ENCODE peak calls at places on chromosomes 4 and X, in six cellular contexts. C is A549, N is heart left ventricle, D is tibial nerve, E is K562, X is stomach. K is an unnamed sample.
A peak's percentile ranks its signal among the peaks of the same experiment; 100 is the strongest.

GRCh38 chrX:475926-476723 is 89.4 kb upstream of the PPP2R3B start:
- DNase-seq in C (no peak), N (no peak), D (no peak), E (no peak), X (no peak), K (no peak)

GRCh38 chr4:140233811-140234696 is 80.1 kb upstream of the MAML3 start:
- DNase-seq in C (no peak), N (no peak), D (no peak), E (no peak), X (no peak), K (peak; percentile 50)

GRCh38 chrX:10457092-10457491 is 163.3 kb downstream of the MID1 start:
- DNase-seq in C (no peak), N (peak; percentile 6), D (no peak), E (no peak), X (no peak), K (no peak)

GRCh38 chr4:57100979-57101629 is 9.1 kb downstream of the IGFBP7 start:
- DNase-seq in C (peak; percentile 72), N (no peak), D (no peak), E (no peak), X (no peak), K (no peak)

GRCh38 chr4:57075353-57075752 is 34.8 kb downstream of the IGFBP7 start:
- DNase-seq in C (no peak), N (no peak), D (no peak), E (no peak), X (no peak), K (no peak)

GRCh38 chr4:180028682-180029081 is 2214.5 kb upstream of the TENM3 start:
- DNase-seq in C (peak; percentile 53), N (no peak), D (no peak), E (no peak), X (no peak), K (no peak)

GRCh38 chr4:95362906-95363578 is 185.7 kb downstream of the UNC5C start:
- DNase-seq in C (peak; percentile 18), N (no peak), D (no peak), E (peak; percentile 9), X (no peak), K (peak; percentile 50)

GRCh38 chr4:157983300-157983699 is 189.5 kb downstream of the GASK1B start:
- DNase-seq in C (no peak), N (no peak), D (no peak), E (no peak), X (no peak), K (no peak)

GRCh38 chrX:40949071-40949470 is 136.2 kb upstream of the USP9X start:
- DNase-seq in C (no peak), N (no peak), D (no peak), E (no peak), X (no peak), K (no peak)

GRCh38 chrX:40950546-40950945 is 134.7 kb upstream of the USP9X start:
- DNase-seq in C (no peak), N (no peak), D (no peak), E (no peak), X (no peak), K (no peak)

GRCh38 chrX:40952855-40953254 is 132.4 kb upstream of the USP9X start:
- DNase-seq in C (no peak), N (no peak), D (no peak), E (no peak), X (no peak), K (no peak)

GRCh38 chrX:40953369-40953768 is 131.9 kb upstream of the USP9X start:
- DNase-seq in C (no peak), N (no peak), D (no peak), E (no peak), X (no peak), K (no peak)
- H3K4me3 ChIP-seq in C (no peak overlapping the region), N (no peak overlapping the region), D (no peak overlapping the region), E (no peak overlapping the region), X (no peak overlapping the region), K (no peak overlapping the region)

GRCh38 chrX:139828037-139828436 is 104.8 kb downstream of the ATP11C start:
- DNase-seq in C (peak; percentile 2), N (no peak), D (no peak), E (no peak), X (no peak), K (no peak)

GRCh38 chrX:139820358-139820984 is 112.4 kb downstream of the ATP11C start:
- DNase-seq in C (no peak), N (no peak), D (no peak), E (no peak), X (no peak), K (no peak)

GRCh38 chrX:139826065-139827044 is 106.5 kb downstream of the ATP11C start:
- DNase-seq in C (no peak), N (no peak), D (peak; percentile 7), E (no peak), X (no peak), K (no peak)

GRCh38 chrX:139825618-139826017 is 107.2 kb downstream of the ATP11C start:
- DNase-seq in C (no peak), N (no peak), D (no peak), E (no peak), X (no peak), K (no peak)

DNA sequence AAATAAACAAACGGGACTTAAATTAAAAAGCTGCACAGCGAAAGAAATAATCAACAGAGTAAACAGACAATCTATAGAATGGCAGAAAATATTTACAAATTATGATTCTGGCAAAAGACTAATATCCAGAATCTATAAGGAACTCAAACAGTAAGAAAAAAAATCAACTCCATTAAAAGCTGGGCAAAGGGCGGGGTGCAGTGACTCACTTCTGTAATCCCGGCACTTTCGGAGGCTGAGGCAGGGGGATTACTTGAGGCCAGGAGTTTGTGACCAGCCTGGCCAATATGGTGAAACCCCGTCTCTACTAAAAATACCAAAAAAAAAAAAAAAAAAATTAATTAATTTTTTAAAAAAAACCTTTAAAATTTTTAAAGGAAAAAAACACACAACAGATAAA is 109.0 kb downstream of the ATP11C start:
- DNase-seq in C (peak; percentile 27), N (no peak), D (no peak), E (no peak), X (no peak), K (no peak)
- TF ChIP-seq POLR2A in C (no peak), N (no peak), D (no peak), E (no peak), X (no peak), K (no peak)

GRCh38 chrX:40168183-40169015 is 70.6 kb upstream of the BCOR start:
- DNase-seq in C (no peak), N (no peak), D (no peak), E (no peak), X (no peak), K (peak; percentile 19)
- H3K4me3 ChIP-seq in C (no peak overlapping the region), N (peak overlapping the region; percentile 5), D (peak overlapping the region; percentile 19), E (peak overlapping the region; percentile 18), X (peak overlapping the region; percentile 39), K (peak overlapping the region; percentile 11)

GRCh38 chrX:148649145-148649645 is 148.8 kb downstream of the AFF2 start:
- DNase-seq in C (no peak), N (no peak), D (no peak), E (no peak), X (no peak), K (no peak)

DNA sequence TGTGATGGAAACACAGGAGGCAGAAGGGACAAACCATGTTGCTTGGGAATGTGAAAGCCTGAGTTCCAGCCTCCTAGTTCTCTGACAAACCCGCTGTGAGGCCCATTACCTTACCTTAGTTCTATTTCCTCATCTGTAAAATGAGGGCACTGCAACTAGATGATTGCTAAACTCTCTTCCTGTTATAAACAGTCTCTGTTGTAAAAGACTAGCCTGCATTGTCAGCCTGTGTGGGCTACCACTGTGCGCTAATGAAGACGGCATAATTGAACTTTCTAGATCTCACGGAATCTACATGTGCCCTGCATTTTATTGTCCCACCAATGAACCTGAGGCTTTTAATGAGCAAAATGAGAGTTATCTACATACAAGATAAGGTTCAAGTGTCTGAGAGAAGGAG is 147.2 kb downstream of the AFF2 start:
- DNase-seq in C (no peak), N (no peak), D (no peak), E (no peak), X (no peak), K (no peak)
- TF ChIP-seq POLR2A in C (no peak), N (no peak), D (no peak), E (no peak), X (no peak), K (no peak)

K was measured in uterus.